ENCODE peak calls at places on chromosomes 16 and 17, in eight cellular contexts. Q, Y, W, B, C, P, L and T are unnamed samples.

GRCh38 chr17:3935140-3935542 is 18.9 kb upstream of the P2RX1 start:
- DNase-seq in Q (peak; percentile 68), Y (peak; percentile 93), W (no peak), B (peak; percentile 49), C (peak; percentile 72), P (no peak), L (no peak), T (no peak)

GRCh38 chr17:57906910-57907309 is 48.3 kb downstream of the CUEDC1 start:
- DNase-seq in Q (no peak), Y (no peak), W (no peak), B (no peak), C (no peak), P (no peak), L (no peak), T (no peak)

GRCh38 chr17:55426851-55427586 is 5.4 kb upstream of the MMD start:
- DNase-seq in Q (no peak), Y (no peak), W (peak; percentile 33), B (peak; percentile 54), C (no peak), P (no peak), L (no peak), T (no peak)

GRCh38 chr17:62827722-62828498 is 19.8 kb upstream of the MARCHF10 start:
- DNase-seq in Q (no peak), Y (no peak), W (peak; percentile 60), B (no peak), C (peak; percentile 78), P (no peak), L (no peak), T (no peak)

GRCh38 chr16:57532251-57532625 is 4.1 kb downstream of the CCDC102A start:
- DNase-seq in Q (peak; percentile 9), Y (no peak), W (no peak), B (no peak), C (no peak), P (no peak), L (no peak), T (no peak)

GRCh38 chr16:77759821-77760220 is 28.5 kb upstream of the VAT1L start:
- DNase-seq in Q (no peak), Y (no peak), W (no peak), B (no peak), C (peak; percentile 30), P (no peak), L (no peak), T (no peak)

GRCh38 chr17:81412490-81413093 is 17.3 kb downstream of the BAHCC1 start:
- DNase-seq in Q (peak; percentile 63), Y (no peak), W (no peak), B (peak; percentile 81), C (peak; percentile 52), P (no peak), L (peak; percentile 54), T (peak; percentile 73)

GRCh38 chr17:16255481-16255901 is 38.5 kb downstream of the PIGL start:
- DNase-seq in Q (peak; percentile 59), Y (no peak), W (peak; percentile 39), B (no peak), C (peak; percentile 58), P (no peak), L (no peak), T (no peak)

GRCh38 chr17:33964344-33964979 is 290.6 kb upstream of the CCL2 start:
- DNase-seq in Q (no peak), Y (no peak), W (no peak), B (no peak), C (no peak), P (no peak), L (peak; percentile 53), T (peak; percentile 47)

GRCh38 chr17:42674755-42675347 is 1.9 kb downstream of the PLEKHH3 start:
- DNase-seq in Q (no peak), Y (peak; percentile 72), W (no peak), B (no peak), C (no peak), P (no peak), L (no peak), T (no peak)

GRCh38 chr17:60390881-60391418 is 983 bp downstream of the USP32 start:
- DNase-seq in Q (no peak), Y (peak; percentile 26), W (peak; percentile 55), B (peak; percentile 36), C (peak; percentile 61), P (no peak), L (no peak), T (no peak)

GRCh38 chr17:72412650-72413076 is 291.8 kb downstream of the SOX9 start:
- DNase-seq in Q (peak; percentile 29), Y (no peak), W (no peak), B (no peak), C (no peak), P (no peak), L (no peak), T (no peak)

GRCh38 chr17:5693821-5694220 is 109.5 kb upstream of the NLRP1 start:
- DNase-seq in Q (no peak), Y (no peak), W (no peak), B (no peak), C (no peak), P (no peak), L (no peak), T (no peak)

GRCh38 chr17:82310877-82311276 is 6.5 kb downstream of the CD7 start:
- DNase-seq in Q (no peak), Y (no peak), W (no peak), B (no peak), C (no peak), P (no peak), L (no peak), T (no peak)

GRCh38 chr16:1993731-1994131 is 4.0 kb downstream of the SYNGR3 start:
- DNase-seq in Q (no peak), Y (no peak), W (no peak), B (peak; percentile 85), C (no peak), P (no peak), L (no peak), T (no peak)

GRCh38 chr16:79982862-79983261 is 382.3 kb upstream of the MAF start:
- DNase-seq in Q (no peak), Y (no peak), W (no peak), B (no peak), C (no peak), P (no peak), L (no peak), T (no peak)

GRCh38 chr17:31517524-31517923 is 126.0 kb downstream of the RAB11FIP4 start:
- DNase-seq in Q (no peak), Y (peak; percentile 33), W (no peak), B (no peak), C (no peak), P (no peak), L (no peak), T (no peak)

GRCh38 chr16:53457670-53458069 is 23.4 kb downstream of the RBL2 start:
- DNase-seq in Q (no peak), Y (no peak), W (no peak), B (no peak), C (no peak), P (no peak), L (peak; percentile 60), T (peak; percentile 29)

GRCh38 chr16:88956546-88957455 is 20.2 kb downstream of the CBFA2T3 start:
- DNase-seq in Q (no peak), Y (no peak), W (no peak), B (no peak), C (no peak), P (no peak), L (no peak), T (no peak)

GRCh38 chr16:67675579-67675935 is 8.9 kb downstream of the C16orf86 start:
- DNase-seq in Q (no peak), Y (no peak), W (no peak), B (no peak), C (no peak), P (no peak), L (no peak), T (no peak)